ENCODE peak calls at places on chromosomes 16 and 17, in five cellular contexts. R, Y, A, E and V are unnamed samples.

GRCh38 chr17:48869821-48870318 is 22.7 kb upstream of the ATP5MC1 start:
- DNase-seq in A (no peak), R (no peak), E (no peak), Y (no peak), V (no peak)

GRCh38 chr17:2396568-2397246 is 4.2 kb downstream of the MNT start:
- DNase-seq in E (peak; percentile 65), A (peak; percentile 94), Y (peak; percentile 94), R (peak; percentile 99), V (peak; percentile 97)

GRCh38 chr17:62653002-62653830 is 25.7 kb downstream of the MRC2 start:
- DNase-seq in R (peak; percentile 47), A (peak; percentile 74), E (no peak), Y (peak; percentile 79), V (peak; percentile 72)

GRCh38 chr17:3813171-3813570 is 12.2 kb upstream of the ITGAE start:
- DNase-seq in Y (no peak), A (no peak), E (no peak), R (no peak), V (no peak)

GRCh38 chr17:79928502-79929256 is 89.4 kb upstream of the CBX4 start:
- DNase-seq in A (no peak), E (no peak), Y (no peak), R (no peak), V (peak; percentile 26)

GRCh38 chr17:21171970-21172510 is 41.9 kb downstream of the TMEM11 start:
- DNase-seq in A (no peak), Y (no peak), E (no peak), R (no peak), V (no peak)

GRCh38 chr16:84451781-84452180 is 52.7 kb downstream of the MEAK7 start:
- DNase-seq in Y (no peak), E (no peak), A (no peak), R (no peak), V (no peak)

GRCh38 chr16:88965826-88966480 is 11.1 kb downstream of the CBFA2T3 start:
- DNase-seq in E (no peak), Y (no peak), R (no peak), A (no peak), V (no peak)

GRCh38 chr16:31700200-31700529 is 172.5 kb downstream of the AHSP start:
- DNase-seq in E (no peak), A (no peak), R (no peak), Y (no peak), V (no peak)

GRCh38 chr16:88883117-88883895 is 16.8 kb upstream of the PABPN1L start:
- DNase-seq in E (no peak), A (no peak), R (no peak), Y (peak; percentile 84), V (no peak)

GRCh38 chr16:67779256-67780014 is 26.9 kb downstream of the RANBP10 start:
- DNase-seq in A (no peak), Y (no peak), R (no peak), E (no peak), V (no peak)

GRCh38 chr17:61312406-61313295 is 87.0 kb upstream of the TBX2 start:
- DNase-seq in A (no peak), Y (no peak), E (no peak), R (no peak), V (no peak)

GRCh38 chr16:13633381-13633861 is 286.5 kb upstream of the ERCC4 start:
- DNase-seq in R (no peak), Y (no peak), E (no peak), A (no peak), V (no peak)

DNA sequence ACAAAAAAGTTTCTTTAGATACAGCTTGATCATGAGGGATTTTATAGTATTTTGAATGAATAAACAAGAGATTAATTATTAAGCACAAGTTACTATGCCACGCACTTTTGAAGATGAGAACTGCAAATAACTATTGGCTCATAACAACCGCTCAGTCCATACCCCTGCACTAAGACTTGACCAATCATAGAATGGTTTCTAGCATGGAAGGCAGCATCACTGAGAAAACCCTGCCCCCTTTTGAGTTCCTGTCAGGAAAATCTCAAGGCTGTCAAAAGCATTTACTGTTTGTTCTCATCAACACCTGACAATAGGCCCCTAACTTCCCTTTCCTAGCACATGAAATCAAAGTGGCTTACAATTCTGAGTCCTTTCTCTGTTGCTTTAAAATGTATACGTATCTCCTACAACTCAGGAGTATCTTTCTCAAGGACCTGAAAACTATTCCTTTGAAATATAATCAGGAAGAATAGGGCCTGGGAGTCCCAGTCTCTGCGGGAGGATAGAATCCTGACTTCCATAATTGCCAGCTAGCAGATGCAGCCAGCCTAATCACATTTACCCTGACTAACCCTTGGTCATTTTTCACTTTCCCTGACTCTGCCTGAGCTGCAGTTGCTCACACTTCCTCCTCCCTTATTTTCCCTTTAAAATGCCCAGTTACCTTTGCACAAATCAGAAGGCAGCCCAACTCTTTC is 9.0 kb upstream of the MMD start:
- DNase-seq in A (no peak), Y (no peak), R (no peak), E (no peak), V (no peak)
- H3K27ac ChIP-seq in A (peak overlapping the region; percentile 70), Y (peak overlapping the region; percentile 5), R (no peak overlapping the region), E (no peak overlapping the region), V (no peak overlapping the region)

GRCh38 chr17:77356109-77356689 is 215.4 kb downstream of the SEC14L1 start:
- DNase-seq in Y (peak; percentile 50), A (peak; percentile 28), R (peak; percentile 55), E (no peak), V (peak; percentile 50)

GRCh38 chr17:77354420-77354720 is 213.6 kb downstream of the SEC14L1 start:
- DNase-seq in Y (no peak), R (no peak), E (no peak), A (no peak), V (no peak)

GRCh38 chr17:77358801-77359716 is 218.3 kb downstream of the SEC14L1 start:
- DNase-seq in Y (no peak), E (no peak), R (no peak), A (peak; percentile 24), V (peak; percentile 4)

GRCh38 chr17:77354721-77355455 is 214.1 kb downstream of the SEC14L1 start:
- DNase-seq in A (peak; percentile 41), R (peak; percentile 99), Y (peak; percentile 85), E (no peak), V (peak; percentile 96)

DNA sequence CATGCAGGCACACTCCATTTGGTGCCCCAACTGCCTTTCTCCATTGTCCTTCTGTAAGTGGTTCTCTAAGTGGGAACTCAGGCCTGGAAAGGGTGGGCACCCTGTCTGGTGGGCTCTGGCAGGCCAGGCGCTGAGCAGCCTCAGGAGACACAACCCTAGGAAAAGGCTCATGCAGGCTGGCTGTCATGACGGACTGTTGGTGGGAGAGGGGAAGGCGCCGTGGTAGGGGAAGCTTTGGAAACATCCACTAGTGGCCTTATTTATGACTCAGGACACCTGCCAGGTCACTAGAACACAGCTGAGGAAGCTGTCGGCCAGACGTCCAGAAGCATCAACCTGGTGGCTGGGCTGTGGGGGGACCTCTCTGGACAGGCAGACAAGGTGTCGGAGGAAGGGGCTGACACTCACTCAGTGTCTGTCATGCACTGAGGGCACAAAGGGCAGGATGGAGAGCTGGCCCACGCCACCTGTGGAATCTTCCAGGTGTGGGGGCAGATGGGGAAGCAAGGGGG is 216.0 kb downstream of the SEC14L1 start:
- DNase-seq in E (no peak), A (peak; percentile 28), Y (peak; percentile 61), R (peak; percentile 52), V (peak; percentile 40)
- H3K27ac ChIP-seq in E (no peak overlapping the region), A (no peak overlapping the region), Y (peak overlapping the region; percentile 1), R (peak overlapping the region; percentile 90), V (no peak overlapping the region)

GRCh38 chr17:59107306-59107670 is 608 bp upstream of the TRIM37 start:
- DNase-seq in E (no peak), Y (no peak), A (no peak), R (no peak), V (no peak)
- H3K27ac ChIP-seq in E (peak overlapping the region; percentile 87), Y (peak overlapping the region; percentile 88), A (peak overlapping the region; percentile 78), R (peak overlapping the region; percentile 94), V (peak overlapping the region; percentile 6)

DNA sequence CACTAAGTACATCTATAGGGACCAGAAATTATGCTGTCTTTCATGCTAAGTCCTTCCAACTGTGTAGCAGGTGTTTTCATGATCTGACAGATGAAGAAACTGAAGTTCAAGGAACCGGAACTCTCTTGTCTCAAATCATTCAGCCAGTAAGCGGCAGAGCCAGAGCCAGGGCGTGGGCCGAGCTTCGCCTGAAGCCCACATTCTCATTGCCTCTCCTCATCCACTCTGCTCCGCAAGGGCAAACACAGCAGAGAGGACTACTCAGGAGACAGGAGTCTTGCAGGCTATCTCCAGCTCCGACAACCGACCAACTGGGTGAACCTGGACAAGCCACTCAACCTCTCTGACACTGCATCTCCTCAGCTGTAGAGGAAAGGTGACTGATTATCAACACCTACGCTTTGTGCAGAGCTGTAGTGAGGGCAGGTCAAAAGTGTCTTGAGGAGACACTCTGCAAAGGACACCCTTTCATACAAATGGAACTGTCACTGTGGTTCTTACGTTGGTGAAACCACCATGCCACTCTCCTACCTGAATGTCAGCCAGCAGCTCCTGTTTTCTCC is 72.9 kb downstream of the CYTH1 start:
- DNase-seq in R (no peak), A (no peak), E (no peak), Y (no peak), V (no peak)
- H3K27ac ChIP-seq in R (no peak overlapping the region), A (no peak overlapping the region), E (peak overlapping the region; percentile 53), Y (no peak overlapping the region), V (no peak overlapping the region)

GRCh38 chr17:7017827-7018200 is 5.0 kb upstream of the BCL6B start:
- DNase-seq in R (no peak), A (no peak), Y (no peak), E (no peak), V (no peak)
- H3K27ac ChIP-seq in R (peak overlapping the region; percentile 99), A (peak overlapping the region; percentile 88), Y (peak overlapping the region; percentile 80), E (peak overlapping the region; percentile 54), V (peak overlapping the region; percentile 82)